ENCODE peak calls at places on chromosomes 2 and 18, in four cellular contexts. B is H1, M is HepG2, R is K562. W is an unnamed sample.

GRCh38 chr2:84631047-84631446 is 114.7 kb downstream of the DNAH6 start:
- DNase-seq in B (no peak), M (peak), R (peak), W (no peak)

GRCh38 chr2:217650716-217651360 is 352.0 kb downstream of the TNS1 start:
- DNase-seq in B (peak), M (peak), R (peak), W (no peak)

GRCh38 chr2:75560022-75560767 is 544 bp downstream of the EVA1A start:
- DNase-seq in B (peak), M (no peak), R (no peak), W (no peak)

GRCh38 chr2:239543696-239544095 is 142.9 kb upstream of the HDAC4 start:
- DNase-seq in B (no peak), M (no peak), R (no peak), W (no peak)

GRCh38 chr2:117481608-117482007 is 332.9 kb upstream of the DDX18 start:
- DNase-seq in B (no peak), M (no peak), R (no peak), W (no peak)

GRCh38 chr2:152558174-152559091 is 158.8 kb downstream of the PRPF40A start:
- DNase-seq in B (no peak), M (no peak), R (no peak), W (no peak)

GRCh38 chr2:207163053-207163814 is 2.5 kb downstream of the KLF7 start:
- DNase-seq in B (no peak), M (peak), R (no peak), W (no peak)

GRCh38 chr2:134201559-134201958 is 52.3 kb upstream of the MGAT5 start:
- DNase-seq in B (no peak), M (no peak), R (peak), W (no peak)

GRCh38 chr2:50746526-50746925 is 285.4 kb downstream of the NRXN1 start:
- DNase-seq in B (peak), M (peak), R (peak), W (no peak)

GRCh38 chr2:230866704-230867561 is 2.2 kb downstream of the ITM2C start:
- DNase-seq in B (peak), M (no peak), R (no peak), W (no peak)

GRCh38 chr2:190354003-190354690 is 10.8 kb downstream of the INPP1 start:
- DNase-seq in B (no peak), M (no peak), R (peak), W (no peak)

GRCh38 chr2:234427081-234428058 is 69.5 kb downstream of the ARL4C start:
- DNase-seq in B (peak), M (no peak), R (no peak), W (no peak)

GRCh38 chr2:58984731-58985130 is 743.6 kb upstream of the FANCL start:
- DNase-seq in B (no peak), M (no peak), R (no peak), W (peak)

GRCh38 chr18:14940738-14941137 is 192.8 kb downstream of the ANKRD30B start:
- DNase-seq in B (no peak), M (no peak), R (no peak), W (no peak)

GRCh38 chr2:42045956-42046748 is 1.7 kb upstream of the PKDCC start:
- DNase-seq in B (no peak), M (no peak), R (no peak), W (no peak)

GRCh38 chr2:37588316-37588777 is 83.1 kb downstream of the CDC42EP3 start:
- DNase-seq in B (no peak), M (no peak), R (no peak), W (no peak)

GRCh38 chr2:67215214-67215613 is 181.9 kb upstream of the ETAA1 start:
- DNase-seq in B (peak), M (peak), R (peak), W (no peak)

GRCh38 chr2:26477126-26477910 is 606 bp downstream of the OTOF start:
- DNase-seq in B (no peak), M (no peak), R (no peak), W (no peak)

GRCh38 chr2:188181035-188181434 is 110.6 kb upstream of the GULP1 start:
- DNase-seq in B (no peak), M (no peak), R (no peak), W (no peak)

GRCh38 chr2:223900531-223900930 is 44.6 kb downstream of the WDFY1 start:
- DNase-seq in B (no peak), M (no peak), R (no peak), W (no peak)

GRCh38 chr2:20443276-20443920 is 3.5 kb upstream of the RHOB start:
- DNase-seq in B (no peak), M (peak), R (peak), W (no peak)

GRCh38 chr2:222862915-222863544 is 2.2 kb downstream of the ACSL3 start:
- DNase-seq in B (no peak), M (no peak), R (no peak), W (no peak)

DNA sequence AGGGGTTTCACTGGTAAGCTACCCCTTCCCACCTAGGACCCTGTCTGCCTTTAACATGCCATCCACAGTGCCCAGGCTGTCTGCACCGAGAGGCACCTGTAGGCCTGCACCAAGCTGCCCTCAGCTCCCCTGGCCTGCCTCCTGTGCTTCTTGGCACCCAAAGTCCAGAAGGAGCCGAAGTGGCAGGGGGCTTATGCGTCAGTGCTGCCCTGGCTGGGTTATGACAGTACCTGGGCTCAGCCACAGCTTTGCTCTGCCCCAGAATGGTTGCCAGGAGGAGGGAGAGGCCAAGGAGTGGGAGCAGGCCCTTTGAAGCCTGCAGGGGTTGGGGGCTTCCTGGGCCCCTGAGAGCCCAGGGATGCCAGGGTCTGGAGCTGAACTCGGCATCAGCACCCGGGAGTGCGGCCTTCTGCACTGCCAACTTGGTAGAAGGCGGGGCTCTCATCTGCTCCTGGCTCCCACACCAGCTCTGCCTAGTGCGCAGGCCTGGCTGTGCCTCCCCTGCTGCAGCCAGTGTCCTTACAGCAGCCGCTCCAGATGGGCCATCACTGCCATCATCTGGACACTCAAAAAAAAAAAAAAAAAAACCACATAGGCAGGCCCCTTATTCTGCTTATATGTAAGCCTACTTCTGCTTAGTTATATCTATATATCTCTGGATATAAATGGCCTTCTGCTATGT is 155.4 kb downstream of the THSD7B start:
- DNase-seq in B (no peak), M (peak), R (no peak), W (no peak)
- TF ChIP-seq SIN3A in B (no peak), M (no peak), R (no peak), W (no peak)

GRCh38 chr18:33711514-33711913 is 133.5 kb downstream of the ASXL3 start:
- DNase-seq in B (no peak), M (no peak), R (no peak), W (no peak)

GRCh38 chr18:33706391-33706790 is 128.4 kb downstream of the ASXL3 start:
- DNase-seq in B (no peak), M (no peak), R (no peak), W (no peak)

GRCh38 chr18:33710269-33710668 is 132.2 kb downstream of the ASXL3 start:
- DNase-seq in B (no peak), M (no peak), R (no peak), W (no peak)

DNA sequence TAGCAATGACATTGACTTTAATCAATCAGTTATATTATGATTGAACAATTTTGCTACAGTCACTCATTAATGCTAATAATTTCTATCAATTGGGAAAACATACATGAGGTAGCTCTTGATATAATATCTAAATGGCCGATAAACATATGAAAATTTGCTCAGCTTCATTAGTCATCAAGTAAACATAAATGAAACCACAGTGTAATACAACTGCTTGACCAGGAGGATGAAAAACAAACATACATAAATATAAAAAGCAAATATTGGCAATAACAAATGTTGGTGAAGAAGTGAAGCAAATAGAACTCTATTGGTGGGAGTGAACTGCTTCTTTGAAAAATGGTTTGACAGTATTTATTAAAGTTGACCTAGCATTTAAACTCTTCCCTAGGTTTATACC is 130.9 kb downstream of the ASXL3 start:
- DNase-seq in B (no peak), M (no peak), R (no peak), W (no peak)
- TF ChIP-seq CREB1 in B (no peak), M (no peak), R (no peak), W (no peak)

DNA sequence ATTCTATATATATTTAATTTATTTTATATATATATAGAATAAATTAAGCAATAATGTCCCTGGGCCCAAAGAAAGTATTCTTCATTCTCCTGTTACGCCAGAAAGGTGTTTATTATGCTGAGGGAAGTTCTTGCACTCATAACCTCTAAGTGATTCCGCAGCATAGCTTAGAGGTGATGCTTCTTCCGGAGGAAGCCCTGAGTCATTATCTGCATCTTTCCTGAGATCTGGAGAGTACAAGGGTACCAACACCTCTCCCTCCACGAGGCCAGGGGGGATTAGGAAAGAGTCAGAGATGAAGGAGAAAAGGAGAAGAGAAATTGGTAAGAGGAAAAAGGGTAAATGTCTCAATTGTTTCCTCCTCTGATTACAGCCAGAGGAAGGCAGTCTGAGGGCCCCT is 43.1 kb upstream of the RTN4 start:
- DNase-seq in B (no peak), M (no peak), R (no peak), W (no peak)
- H2AFZ ChIP-seq in B (peak), M (no peak), R (no peak), W (no peak)

GRCh38 chr2:191544511-191545062 is 133.3 kb upstream of the NABP1 start:
- DNase-seq in B (no peak), M (no peak), R (no peak), W (no peak)
- TF ChIP-seq SIN3A in B (no peak), M (no peak), R (no peak), W (no peak)

GRCh38 chr2:108363900-108364225 is 13.9 kb upstream of the SULT1C4 start:
- DNase-seq in B (no peak), M (no peak), R (no peak), W (no peak)
- TF ChIP-seq CREB1 in B (no peak), M (no peak), R (no peak), W (no peak)

GRCh38 chr2:232970051-232970450 is 43.0 kb downstream of the NGEF start:
- DNase-seq in B (no peak), M (no peak), R (no peak), W (no peak)
- H2AFZ ChIP-seq in B (no peak), M (no peak), R (no peak), W (no peak)

W was measured in GM12878.